ENCODE peak calls at places on chromosomes 5 and 9, in five cellular contexts. E, V, C, Q and Z are unnamed samples.

GRCh38 chr5:180212363-180213255 is 3.6 kb upstream of the RASGEF1C start:
- DNase-seq in E (peak), V (no peak), C (no peak), Q (no peak), Z (no peak)

GRCh38 chr5:178322736-178323540 is 90.3 kb upstream of the PHYKPL start:
- DNase-seq in E (peak), V (no peak), C (no peak), Q (no peak), Z (no peak)

GRCh38 chr5:33794550-33795300 is 97.1 kb downstream of the ADAMTS12 start:
- DNase-seq in E (no peak), V (no peak), C (no peak), Q (no peak), Z (no peak)

GRCh38 chr5:112228672-112229071 is 190.4 kb downstream of the EPB41L4A start:
- DNase-seq in E (peak), V (no peak), C (peak), Q (no peak), Z (no peak)

GRCh38 chr5:100520348-100520747 is 14.8 kb upstream of the FAM174A start:
- DNase-seq in E (no peak), V (no peak), C (no peak), Q (no peak), Z (no peak)

GRCh38 chr9:9963861-9964260 is 648.9 kb downstream of the PTPRD start:
- DNase-seq in E (no peak), V (no peak), C (no peak), Q (no peak), Z (no peak)

GRCh38 chr5:116320486-116320885 is 235.7 kb downstream of the COMMD10 start:
- DNase-seq in E (no peak), V (no peak), C (no peak), Q (no peak), Z (no peak)

GRCh38 chr5:40831346-40832210 is 3.4 kb downstream of the RPL37 start:
- DNase-seq in E (no peak), V (no peak), C (no peak), Q (no peak), Z (no peak)

GRCh38 chr9:75889577-75889976 is 896 bp upstream of the PCSK5 start:
- DNase-seq in E (no peak), V (no peak), C (no peak), Q (no peak), Z (peak)

GRCh38 chr9:4700093-4700492 is 20.7 kb downstream of the CDC37L1 start:
- DNase-seq in E (no peak), V (peak), C (no peak), Q (no peak), Z (no peak)

GRCh38 chr5:72366324-72366976 is 46.3 kb downstream of the PTCD2 start:
- DNase-seq in E (peak), V (peak), C (peak), Q (peak), Z (peak)